ENCODE peak calls at places on chromosomes 6 and 20, in four cellular contexts. N, E, L and O are unnamed samples.

GRCh38 chr6:85404497-85405174 is 45.2 kb upstream of the NT5E start:
- DNase-seq in E (no peak), N (peak), L (no peak), O (peak)

GRCh38 chr6:71254323-71254722 is 34.3 kb upstream of the OGFRL1 start:
- DNase-seq in L (no peak), N (no peak), E (peak), O (no peak)

GRCh38 chr6:47111685-47112084 is 69.6 kb upstream of the ADGRF1 start:
- DNase-seq in L (no peak), E (no peak), N (peak), O (peak)

GRCh38 chr6:119079288-119079809 is 885 bp upstream of the FAM184A start:
- DNase-seq in E (no peak), L (no peak), N (peak), O (peak)

GRCh38 chr6:63963756-63964315 is 328.2 kb downstream of the PHF3 start:
- DNase-seq in E (no peak), N (no peak), L (no peak), O (no peak)

GRCh38 chr6:82646231-82646615 is 282.6 kb downstream of the TPBG start:
- DNase-seq in L (no peak), E (no peak), N (no peak), O (no peak)

GRCh38 chr6:139126255-139126654 is 8.6 kb upstream of the HECA start:
- DNase-seq in L (no peak), E (no peak), N (peak), O (peak)

GRCh38 chr6:105781248-105781647 is 304.9 kb upstream of the PRDM1 start:
- DNase-seq in L (no peak), E (no peak), N (no peak), O (no peak)

DNA sequence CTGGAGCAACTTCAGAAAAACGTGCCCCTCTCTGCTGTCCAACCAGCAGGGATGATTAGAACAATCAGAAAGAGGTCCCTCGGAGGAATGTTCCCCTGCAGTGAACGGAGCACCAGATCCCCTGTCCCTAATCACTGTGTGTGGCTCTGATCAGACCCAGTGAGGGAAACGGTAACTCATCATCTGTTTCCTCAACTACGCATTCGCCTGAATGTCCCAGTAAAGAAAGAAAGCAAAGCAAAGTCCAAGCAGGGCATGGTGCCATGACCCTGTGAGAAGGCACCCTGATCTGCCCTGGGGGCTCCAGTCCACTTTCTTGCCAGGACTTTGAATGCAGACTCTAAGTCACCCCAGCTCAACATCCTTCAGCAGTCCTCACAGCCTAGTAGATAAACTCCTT is 149.1 kb downstream of the LY86 start:
- DNase-seq in E (no peak), L (no peak), N (no peak), O (no peak)
- H3K4me3 ChIP-seq in E (no peak), L (peak), N (no peak), O (peak)

DNA sequence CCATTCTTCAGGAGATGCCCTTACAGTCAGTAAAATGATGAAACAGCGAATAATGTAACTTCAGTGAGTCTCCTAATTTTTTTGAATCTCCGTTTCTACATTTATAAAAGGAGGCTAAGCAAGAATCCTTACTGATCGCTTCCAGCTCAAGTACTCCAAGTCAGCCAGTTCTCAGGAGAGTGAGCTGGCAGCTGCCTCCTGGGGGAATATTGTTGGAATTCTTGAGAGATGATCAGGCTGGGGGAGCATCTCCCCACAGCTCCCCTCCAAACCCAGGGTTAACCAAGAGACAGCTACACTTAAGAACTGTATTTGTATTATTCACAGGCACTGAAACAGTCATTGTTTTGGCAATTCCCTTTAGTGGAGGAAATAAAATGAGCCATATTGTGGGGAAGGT is 89.1 kb upstream of the PCSK2 start:
- DNase-seq in E (no peak), L (no peak), N (no peak), O (no peak)
- TF ChIP-seq CTCF in E (no peak), L (no peak), N (no peak), O (no peak)

GRCh38 chr6:19325335-19325789 is 511.8 kb upstream of the ID4 start:
- DNase-seq in N (no peak), E (no peak), L (no peak), O (no peak)
- H3K4me3 ChIP-seq in N (no peak), E (no peak), L (no peak), O (no peak)

GRCh38 chr20:8527998-8528397 is 395.9 kb downstream of the PLCB1 start:
- DNase-seq in L (no peak), N (peak), E (no peak), O (peak)

GRCh38 chr20:8524716-8525343 is 392.8 kb downstream of the PLCB1 start:
- DNase-seq in N (no peak), E (no peak), L (no peak), O (no peak)

GRCh38 chr20:8519887-8520286 is 387.8 kb downstream of the PLCB1 start:
- DNase-seq in E (no peak), N (no peak), L (no peak), O (no peak)

GRCh38 chr20:8522191-8522590 is 390.1 kb downstream of the PLCB1 start:
- DNase-seq in N (no peak), E (no peak), L (no peak), O (no peak)

DNA sequence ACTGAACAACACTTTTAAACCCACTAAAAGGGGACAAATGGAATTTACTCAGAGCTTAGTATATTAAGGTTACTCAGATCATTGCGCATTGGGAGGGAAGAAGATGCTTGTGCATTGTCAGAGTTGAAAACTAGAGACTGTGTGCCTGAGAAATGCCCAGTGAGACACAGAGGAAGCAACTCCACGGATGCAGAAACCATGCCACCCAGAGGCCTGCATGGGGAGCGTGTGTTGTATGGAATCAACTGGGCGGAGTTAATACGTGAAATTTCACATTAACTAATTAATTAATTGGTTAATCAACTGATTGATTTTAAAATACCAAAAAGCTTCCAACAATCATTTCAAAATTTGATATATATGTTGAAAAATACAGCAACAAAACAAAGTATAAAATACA is 391.6 kb downstream of the PLCB1 start:
- DNase-seq in N (peak), E (no peak), L (no peak), O (peak)
- TF ChIP-seq CTCF in N (no peak), E (no peak), L (no peak), O (no peak)